ENCODE peak calls at places on chromosomes 3 and 15, in six cellular contexts. One of them, this sample, is unnamed.

GRCh38 chr3:43638594-43639447 is 17.0 kb upstream of the ANO10 start:
- DNase-seq in adrenal gland: no peak
- DNase-seq in fibroblast of pulmonary artery: no peak
- DNase-seq in AG04450: no peak
- DNase-seq in Daoy: peak
- DNase-seq in activated CD8-positive, alpha-beta memory T cell treated with anti-CD3 and anti-CD28 coated beads for 4 hours: no peak
- DNase-seq in this sample: no peak

GRCh38 chr3:12758025-12758830 is 831 bp downstream of the TMEM40 start:
- DNase-seq in adrenal gland: peak
- DNase-seq in Daoy: peak
- DNase-seq in AG04450: no peak
- DNase-seq in activated CD8-positive, alpha-beta memory T cell treated with anti-CD3 and anti-CD28 coated beads for 4 hours: no peak
- DNase-seq in fibroblast of pulmonary artery: peak
- DNase-seq in this sample: no peak

GRCh38 chr3:46312996-46313395 is 40.9 kb upstream of the CCR2 start:
- DNase-seq in adrenal gland: peak
- DNase-seq in fibroblast of pulmonary artery: peak
- DNase-seq in Daoy: no peak
- DNase-seq in activated CD8-positive, alpha-beta memory T cell treated with anti-CD3 and anti-CD28 coated beads for 4 hours: no peak
- DNase-seq in AG04450: no peak
- DNase-seq in this sample: no peak

GRCh38 chr3:172239218-172239738 is 199.9 kb downstream of the FNDC3B start:
- DNase-seq in Daoy: no peak
- DNase-seq in AG04450: no peak
- DNase-seq in fibroblast of pulmonary artery: no peak
- DNase-seq in adrenal gland: no peak
- DNase-seq in activated CD8-positive, alpha-beta memory T cell treated with anti-CD3 and anti-CD28 coated beads for 4 hours: no peak
- DNase-seq in this sample: no peak

GRCh38 chr15:40506964-40507571 is 36.3 kb downstream of the CHST14 start:
- DNase-seq in adrenal gland: peak
- DNase-seq in fibroblast of pulmonary artery: peak
- DNase-seq in Daoy: peak
- DNase-seq in AG04450: no peak
- DNase-seq in activated CD8-positive, alpha-beta memory T cell treated with anti-CD3 and anti-CD28 coated beads for 4 hours: peak
- DNase-seq in this sample: peak

GRCh38 chr3:120090422-120090821 is 3.8 kb downstream of the GSK3B start:
- DNase-seq in fibroblast of pulmonary artery: no peak
- DNase-seq in activated CD8-positive, alpha-beta memory T cell treated with anti-CD3 and anti-CD28 coated beads for 4 hours: no peak
- DNase-seq in AG04450: no peak
- DNase-seq in adrenal gland: no peak
- DNase-seq in Daoy: no peak
- DNase-seq in this sample: no peak

GRCh38 chr3:194773216-194773615 is 87.5 kb downstream of the FAM43A start:
- DNase-seq in activated CD8-positive, alpha-beta memory T cell treated with anti-CD3 and anti-CD28 coated beads for 4 hours: no peak
- DNase-seq in Daoy: peak
- DNase-seq in adrenal gland: peak
- DNase-seq in fibroblast of pulmonary artery: peak
- DNase-seq in AG04450: no peak
- DNase-seq in this sample: no peak

GRCh38 chr3:14393440-14394111 is 8.8 kb upstream of the SLC6A6 start:
- DNase-seq in adrenal gland: no peak
- DNase-seq in AG04450: no peak
- DNase-seq in fibroblast of pulmonary artery: no peak
- DNase-seq in activated CD8-positive, alpha-beta memory T cell treated with anti-CD3 and anti-CD28 coated beads for 4 hours: no peak
- DNase-seq in Daoy: no peak
- DNase-seq in this sample: no peak

GRCh38 chr3:162777118-162777517 is 1280.5 kb downstream of the OTOL1 start:
- DNase-seq in AG04450: no peak
- DNase-seq in Daoy: no peak
- DNase-seq in fibroblast of pulmonary artery: no peak
- DNase-seq in adrenal gland: no peak
- DNase-seq in activated CD8-positive, alpha-beta memory T cell treated with anti-CD3 and anti-CD28 coated beads for 4 hours: no peak
- DNase-seq in this sample: no peak

GRCh38 chr3:105352976-105353375 is 13.7 kb upstream of the ALCAM start:
- DNase-seq in activated CD8-positive, alpha-beta memory T cell treated with anti-CD3 and anti-CD28 coated beads for 4 hours: no peak
- DNase-seq in fibroblast of pulmonary artery: no peak
- DNase-seq in Daoy: no peak
- DNase-seq in adrenal gland: no peak
- DNase-seq in AG04450: no peak
- DNase-seq in this sample: no peak

GRCh38 chr3:146626384-146627122 is 21.4 kb upstream of the PLSCR5 start:
- DNase-seq in fibroblast of pulmonary artery: no peak
- DNase-seq in activated CD8-positive, alpha-beta memory T cell treated with anti-CD3 and anti-CD28 coated beads for 4 hours: no peak
- DNase-seq in Daoy: no peak
- DNase-seq in adrenal gland: no peak
- DNase-seq in AG04450: no peak
- DNase-seq in this sample: no peak

GRCh38 chr15:45847645-45848044 is 212.8 kb downstream of the SQOR start:
- DNase-seq in Daoy: no peak
- DNase-seq in AG04450: no peak
- DNase-seq in activated CD8-positive, alpha-beta memory T cell treated with anti-CD3 and anti-CD28 coated beads for 4 hours: no peak
- DNase-seq in adrenal gland: no peak
- DNase-seq in fibroblast of pulmonary artery: no peak
- DNase-seq in this sample: no peak

GRCh38 chr15:90191795-90192494 is 9.2 kb upstream of the SEMA4B start:
- DNase-seq in fibroblast of pulmonary artery: peak
- DNase-seq in AG04450: no peak
- DNase-seq in activated CD8-positive, alpha-beta memory T cell treated with anti-CD3 and anti-CD28 coated beads for 4 hours: no peak
- DNase-seq in Daoy: peak
- DNase-seq in adrenal gland: peak
- DNase-seq in this sample: peak

GRCh38 chr15:81261172-81261808 is 62.7 kb downstream of the STARD5 start:
- DNase-seq in AG04450: no peak
- DNase-seq in fibroblast of pulmonary artery: no peak
- DNase-seq in Daoy: no peak
- DNase-seq in adrenal gland: no peak
- DNase-seq in activated CD8-positive, alpha-beta memory T cell treated with anti-CD3 and anti-CD28 coated beads for 4 hours: no peak
- DNase-seq in this sample: no peak

GRCh38 chr3:51705276-51706020 is 1.4 kb upstream of the GRM2 start:
- DNase-seq in fibroblast of pulmonary artery: no peak
- DNase-seq in Daoy: no peak
- DNase-seq in activated CD8-positive, alpha-beta memory T cell treated with anti-CD3 and anti-CD28 coated beads for 4 hours: no peak
- DNase-seq in adrenal gland: no peak
- DNase-seq in AG04450: no peak
- DNase-seq in this sample: no peak

GRCh38 chr3:122784436-122784835 is 9.2 kb downstream of the HSPBAP1 start:
- DNase-seq in adrenal gland: no peak
- DNase-seq in activated CD8-positive, alpha-beta memory T cell treated with anti-CD3 and anti-CD28 coated beads for 4 hours: no peak
- DNase-seq in AG04450: no peak
- DNase-seq in Daoy: no peak
- DNase-seq in fibroblast of pulmonary artery: peak
- DNase-seq in this sample: no peak

GRCh38 chr15:74530771-74531143 is 10.3 kb upstream of the ARID3B start:
- DNase-seq in activated CD8-positive, alpha-beta memory T cell treated with anti-CD3 and anti-CD28 coated beads for 4 hours: no peak
- DNase-seq in AG04450: no peak
- DNase-seq in adrenal gland: no peak
- DNase-seq in Daoy: no peak
- DNase-seq in fibroblast of pulmonary artery: no peak
- DNase-seq in this sample: no peak

GRCh38 chr3:52397676-52398399 is 47.1 kb downstream of the SEMA3G start:
- DNase-seq in AG04450: no peak
- DNase-seq in activated CD8-positive, alpha-beta memory T cell treated with anti-CD3 and anti-CD28 coated beads for 4 hours: no peak
- DNase-seq in Daoy: no peak
- DNase-seq in fibroblast of pulmonary artery: no peak
- DNase-seq in adrenal gland: no peak
- DNase-seq in this sample: no peak

This sample was measured in left lobe of liver.